ENCODE peak calls at places on chromosomes 7 and 10, in eight cellular contexts. One of them, this sample, is unnamed.

GRCh38 chr7:38171558-38172403 is 6.3 kb upstream of the STARD3NL start:
- DNase-seq in suprapubic skin: no peak
- DNase-seq in HCT116: no peak
- DNase-seq in ovary: no peak
- DNase-seq in tibial nerve: no peak
- DNase-seq in lower leg skin: no peak
- DNase-seq in transverse colon: no peak
- DNase-seq in body of pancreas: no peak
- DNase-seq in this sample: no peak

GRCh38 chr7:83271212-83272099 is 108.8 kb upstream of the PCLO start:
- DNase-seq in suprapubic skin: no peak
- DNase-seq in HCT116: peak
- DNase-seq in ovary: no peak
- DNase-seq in tibial nerve: no peak
- DNase-seq in lower leg skin: no peak
- DNase-seq in transverse colon: no peak
- DNase-seq in body of pancreas: no peak
- DNase-seq in this sample: no peak

GRCh38 chr10:33487014-33487776 is 152.7 kb upstream of the NRP1 start:
- DNase-seq in suprapubic skin: no peak
- DNase-seq in HCT116: no peak
- DNase-seq in ovary: no peak
- DNase-seq in tibial nerve: no peak
- DNase-seq in lower leg skin: no peak
- DNase-seq in transverse colon: no peak
- DNase-seq in body of pancreas: no peak
- DNase-seq in this sample: no peak

GRCh38 chr7:79719216-79719615 is 265.7 kb upstream of the MAGI2 start:
- DNase-seq in suprapubic skin: no peak
- DNase-seq in HCT116: no peak
- DNase-seq in ovary: no peak
- DNase-seq in tibial nerve: no peak
- DNase-seq in lower leg skin: no peak
- DNase-seq in transverse colon: no peak
- DNase-seq in body of pancreas: no peak
- DNase-seq in this sample: no peak

GRCh38 chr7:106609416-106609815 is 51.5 kb downstream of the CCDC71L start:
- DNase-seq in suprapubic skin: no peak
- DNase-seq in HCT116: no peak
- DNase-seq in ovary: no peak
- DNase-seq in tibial nerve: no peak
- DNase-seq in lower leg skin: no peak
- DNase-seq in transverse colon: no peak
- DNase-seq in body of pancreas: no peak
- DNase-seq in this sample: no peak

GRCh38 chr10:43304687-43305333 is 37.9 kb upstream of the RASGEF1A start:
- DNase-seq in suprapubic skin: peak
- DNase-seq in HCT116: no peak
- DNase-seq in ovary: peak
- DNase-seq in tibial nerve: peak
- DNase-seq in lower leg skin: peak
- DNase-seq in transverse colon: peak
- DNase-seq in body of pancreas: peak
- DNase-seq in this sample: peak

GRCh38 chr7:38463277-38464224 is 167.6 kb downstream of the AMPH start:
- DNase-seq in suprapubic skin: no peak
- DNase-seq in HCT116: no peak
- DNase-seq in ovary: no peak
- DNase-seq in tibial nerve: peak
- DNase-seq in lower leg skin: peak
- DNase-seq in transverse colon: peak
- DNase-seq in body of pancreas: no peak
- DNase-seq in this sample: peak

GRCh38 chr7:13874783-13875182 is 114.7 kb downstream of the ETV1 start:
- DNase-seq in suprapubic skin: no peak
- DNase-seq in HCT116: no peak
- DNase-seq in ovary: no peak
- DNase-seq in tibial nerve: no peak
- DNase-seq in lower leg skin: no peak
- DNase-seq in transverse colon: no peak
- DNase-seq in body of pancreas: no peak
- DNase-seq in this sample: no peak

GRCh38 chr7:32227746-32228145 is 157.5 kb upstream of the PDE1C start:
- DNase-seq in suprapubic skin: no peak
- DNase-seq in HCT116: no peak
- DNase-seq in ovary: no peak
- DNase-seq in tibial nerve: no peak
- DNase-seq in lower leg skin: no peak
- DNase-seq in transverse colon: no peak
- DNase-seq in body of pancreas: no peak
- DNase-seq in this sample: no peak

GRCh38 chr7:69823151-69823744 is 225.0 kb downstream of the AUTS2 start:
- DNase-seq in suprapubic skin: no peak
- DNase-seq in HCT116: no peak
- DNase-seq in ovary: no peak
- DNase-seq in tibial nerve: no peak
- DNase-seq in lower leg skin: no peak
- DNase-seq in transverse colon: no peak
- DNase-seq in body of pancreas: no peak
- DNase-seq in this sample: no peak

DNA sequence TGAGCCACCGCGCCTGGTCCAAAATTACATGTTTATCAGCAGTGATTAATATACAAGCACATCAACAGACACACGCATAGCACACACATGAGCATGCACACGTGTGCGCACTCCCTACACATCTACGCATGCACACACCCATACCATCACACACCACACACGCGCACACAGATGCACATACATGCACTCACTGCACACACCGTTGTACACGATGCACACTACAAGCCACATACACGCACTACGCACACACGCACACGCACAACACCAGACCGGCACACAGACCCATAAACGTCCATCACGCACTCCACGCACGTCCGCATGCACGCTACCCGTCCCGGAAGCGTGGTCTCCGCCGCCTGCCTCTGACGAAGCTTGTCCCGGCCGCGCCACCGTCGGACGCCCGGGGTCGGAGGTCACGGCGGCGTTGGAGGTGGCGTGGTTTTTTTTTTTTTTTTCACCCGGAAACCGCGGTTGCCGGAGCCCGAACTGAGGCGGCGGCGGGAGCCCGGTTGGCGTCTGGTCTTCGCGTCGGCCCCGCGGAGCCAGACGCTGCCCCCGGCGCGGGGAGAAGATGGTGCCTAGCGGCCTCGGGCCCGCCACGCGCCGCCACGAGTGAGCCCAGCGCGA is at the start of gene TMEM248:
- DNase-seq in suprapubic skin: peak
- DNase-seq in HCT116: peak
- DNase-seq in ovary: peak
- DNase-seq in tibial nerve: peak
- DNase-seq in lower leg skin: peak
- DNase-seq in transverse colon: peak
- DNase-seq in body of pancreas: peak
- DNase-seq in this sample: peak
- TF ChIP-seq POLR2A in suprapubic skin: peak
- TF ChIP-seq POLR2A in HCT116: peak
- TF ChIP-seq POLR2A in ovary: peak
- TF ChIP-seq POLR2A in tibial nerve: no peak
- TF ChIP-seq POLR2A in lower leg skin: no peak
- TF ChIP-seq POLR2A in transverse colon: peak
- TF ChIP-seq POLR2A in body of pancreas: peak
- TF ChIP-seq POLR2A in this sample: no peak

GRCh38 chr7:28003408-28003807 is 177.2 kb downstream of the JAZF1 start:
- DNase-seq in suprapubic skin: no peak
- DNase-seq in HCT116: no peak
- DNase-seq in ovary: no peak
- DNase-seq in tibial nerve: no peak
- DNase-seq in lower leg skin: no peak
- DNase-seq in transverse colon: no peak
- DNase-seq in body of pancreas: no peak
- DNase-seq in this sample: no peak
- TF ChIP-seq POLR2A in suprapubic skin: no peak
- TF ChIP-seq POLR2A in HCT116: no peak
- TF ChIP-seq POLR2A in ovary: no peak
- TF ChIP-seq POLR2A in tibial nerve: no peak
- TF ChIP-seq POLR2A in lower leg skin: no peak
- TF ChIP-seq POLR2A in transverse colon: no peak
- TF ChIP-seq POLR2A in body of pancreas: no peak
- TF ChIP-seq POLR2A in this sample: no peak

DNA sequence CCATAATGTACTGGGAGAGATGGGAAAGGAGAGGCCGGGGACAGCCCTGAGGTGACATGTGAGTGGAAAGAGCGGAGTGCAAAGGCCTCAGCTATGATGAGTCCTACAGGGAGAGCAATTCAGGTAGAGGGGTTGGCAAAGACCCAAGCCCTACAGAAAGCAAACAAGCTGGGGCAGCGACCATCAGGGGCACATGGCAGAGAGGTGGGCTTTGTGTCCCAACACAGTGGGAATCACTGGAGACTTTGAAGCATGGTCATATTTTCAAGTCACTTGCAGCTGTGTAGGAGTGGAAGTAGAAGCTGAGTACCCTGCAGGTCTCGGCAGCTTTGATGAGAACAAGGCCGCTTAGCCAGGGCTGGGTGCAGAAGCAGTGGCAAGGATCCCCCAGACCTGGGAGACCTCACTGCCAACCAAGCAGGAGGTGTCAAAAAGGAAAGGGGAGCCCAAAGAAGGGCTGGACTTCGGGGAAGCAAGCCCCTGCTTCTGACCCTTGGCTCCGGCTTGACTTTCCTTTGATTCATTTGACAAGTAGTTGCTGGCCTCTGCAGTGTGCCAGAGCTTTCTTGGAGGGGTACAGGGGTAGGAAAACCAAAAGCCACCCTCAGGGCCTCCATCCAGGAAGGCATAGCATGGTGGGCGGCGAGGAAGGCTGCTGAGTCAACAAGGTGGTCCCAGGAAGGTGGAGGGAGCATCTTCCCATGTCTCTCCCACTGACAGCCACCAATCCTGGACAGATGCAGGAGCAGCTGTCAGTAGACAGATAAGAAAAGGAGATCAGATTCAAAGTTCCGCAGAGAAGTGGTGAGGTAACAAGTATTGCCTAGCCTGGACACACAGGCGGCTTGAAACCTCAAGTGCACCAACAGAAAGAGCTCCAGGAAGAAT is 1.9 kb upstream of the PGAM2 start:
- DNase-seq in suprapubic skin: peak
- DNase-seq in HCT116: no peak
- DNase-seq in ovary: no peak
- DNase-seq in tibial nerve: no peak
- DNase-seq in lower leg skin: no peak
- DNase-seq in transverse colon: peak
- DNase-seq in body of pancreas: no peak
- DNase-seq in this sample: no peak
- TF ChIP-seq POLR2A in suprapubic skin: no peak
- TF ChIP-seq POLR2A in HCT116: peak
- TF ChIP-seq POLR2A in ovary: no peak
- TF ChIP-seq POLR2A in tibial nerve: no peak
- TF ChIP-seq POLR2A in lower leg skin: no peak
- TF ChIP-seq POLR2A in transverse colon: no peak
- TF ChIP-seq POLR2A in body of pancreas: no peak
- TF ChIP-seq POLR2A in this sample: no peak

GRCh38 chr10:79038841-79039201 is 29.9 kb upstream of the ZMIZ1 start:
- DNase-seq in suprapubic skin: peak
- DNase-seq in HCT116: no peak
- DNase-seq in ovary: no peak
- DNase-seq in tibial nerve: no peak
- DNase-seq in lower leg skin: no peak
- DNase-seq in transverse colon: no peak
- DNase-seq in body of pancreas: no peak
- DNase-seq in this sample: no peak
- TF ChIP-seq POLR2A in suprapubic skin: no peak
- TF ChIP-seq POLR2A in HCT116: no peak
- TF ChIP-seq POLR2A in ovary: no peak
- TF ChIP-seq POLR2A in tibial nerve: no peak
- TF ChIP-seq POLR2A in lower leg skin: no peak
- TF ChIP-seq POLR2A in transverse colon: no peak
- TF ChIP-seq POLR2A in body of pancreas: no peak
- TF ChIP-seq POLR2A in this sample: no peak

DNA sequence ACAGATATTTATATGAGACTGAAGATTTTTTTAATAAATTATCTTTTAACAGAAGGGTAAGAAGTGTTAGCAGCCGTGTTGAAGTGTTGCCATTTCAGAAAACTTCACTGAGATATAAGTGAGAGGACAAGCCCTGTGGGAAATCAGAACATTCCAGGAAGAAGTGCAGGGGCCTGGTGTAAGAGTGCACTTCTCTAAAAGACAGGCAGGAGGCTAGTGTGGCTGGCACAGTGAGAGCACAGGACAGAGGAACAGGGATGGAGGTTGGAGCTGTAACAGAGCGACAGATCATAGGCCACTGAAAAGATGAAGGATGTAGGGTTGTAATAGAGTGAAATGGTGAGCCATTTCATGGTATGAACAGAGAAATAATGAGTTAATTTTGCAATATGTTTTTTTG is 608.9 kb downstream of the SORCS1 start:
- DNase-seq in suprapubic skin: no peak
- DNase-seq in HCT116: no peak
- DNase-seq in ovary: no peak
- DNase-seq in tibial nerve: no peak
- DNase-seq in lower leg skin: no peak
- DNase-seq in transverse colon: no peak
- DNase-seq in body of pancreas: no peak
- DNase-seq in this sample: no peak
- TF ChIP-seq POLR2A in suprapubic skin: no peak
- TF ChIP-seq POLR2A in HCT116: no peak
- TF ChIP-seq POLR2A in ovary: no peak
- TF ChIP-seq POLR2A in tibial nerve: no peak
- TF ChIP-seq POLR2A in lower leg skin: no peak
- TF ChIP-seq POLR2A in transverse colon: no peak
- TF ChIP-seq POLR2A in body of pancreas: no peak
- TF ChIP-seq POLR2A in this sample: no peak